ENCODE peak calls at places on chromosomes 4 and X, in four cellular contexts. One of them, this sample, is unnamed.

GRCh38 chr4:77877771-77878170 is 15.1 kb downstream of the MRPL1 start:
- DNase-seq in H1: no peak
- DNase-seq in HepG2: no peak
- DNase-seq in SK-N-SH: no peak
- DNase-seq in this sample: no peak

GRCh38 chrX:104315555-104315954 is 60.8 kb upstream of the ESX1 start:
- DNase-seq in SK-N-SH: no peak
- DNase-seq in HepG2: no peak
- DNase-seq in H1: no peak
- DNase-seq in this sample: no peak

GRCh38 chrX:102712967-102713677 is 874 bp downstream of the GPRASP2 start:
- DNase-seq in SK-N-SH: peak; percentile 47
- DNase-seq in H1: peak; percentile 54
- DNase-seq in HepG2: no peak
- DNase-seq in this sample: no peak

GRCh38 chrX:104359124-104359523 is 104.4 kb upstream of the ESX1 start:
- DNase-seq in H1: no peak
- DNase-seq in HepG2: no peak
- DNase-seq in SK-N-SH: no peak
- DNase-seq in this sample: no peak

GRCh38 chrX:104833401-104833800 is 267.4 kb downstream of the IL1RAPL2 start:
- DNase-seq in HepG2: no peak
- DNase-seq in H1: no peak
- DNase-seq in SK-N-SH: no peak
- DNase-seq in this sample: no peak

GRCh38 chr4:32986236-32986635 is 2266.1 kb downstream of the PCDH7 start:
- DNase-seq in H1: no peak
- DNase-seq in SK-N-SH: no peak
- DNase-seq in HepG2: no peak
- DNase-seq in this sample: no peak

GRCh38 chr4:186699298-186699697 is 24.4 kb downstream of the FAT1 start:
- DNase-seq in H1: no peak
- DNase-seq in SK-N-SH: no peak
- DNase-seq in HepG2: peak; percentile 77
- DNase-seq in this sample: no peak

GRCh38 chrX:40420899-40421729 is 159.7 kb upstream of the ATP6AP2 start:
- DNase-seq in HepG2: peak; percentile 13
- DNase-seq in H1: no peak
- DNase-seq in SK-N-SH: no peak
- DNase-seq in this sample: no peak

GRCh38 chrX:1392376-1393130 is 640 bp upstream of the SLC25A6 start:
- DNase-seq in H1: no peak
- DNase-seq in HepG2: no peak
- DNase-seq in SK-N-SH: peak; percentile 81
- DNase-seq in this sample: no peak

GRCh38 chr4:151540728-151541437 is 131.9 kb downstream of the FHIP1A start:
- DNase-seq in HepG2: no peak
- DNase-seq in SK-N-SH: peak; percentile 37
- DNase-seq in H1: no peak
- DNase-seq in this sample: no peak

GRCh38 chr4:163107754-163108153 is 58.9 kb downstream of the NAF1 start:
- DNase-seq in H1: no peak
- DNase-seq in HepG2: no peak
- DNase-seq in SK-N-SH: no peak
- DNase-seq in this sample: no peak
- TF ChIP-seq GABPA in H1: no peak
- TF ChIP-seq GABPA in HepG2: no peak
- TF ChIP-seq GABPA in SK-N-SH: no peak
- TF ChIP-seq GABPA in this sample: no peak

DNA sequence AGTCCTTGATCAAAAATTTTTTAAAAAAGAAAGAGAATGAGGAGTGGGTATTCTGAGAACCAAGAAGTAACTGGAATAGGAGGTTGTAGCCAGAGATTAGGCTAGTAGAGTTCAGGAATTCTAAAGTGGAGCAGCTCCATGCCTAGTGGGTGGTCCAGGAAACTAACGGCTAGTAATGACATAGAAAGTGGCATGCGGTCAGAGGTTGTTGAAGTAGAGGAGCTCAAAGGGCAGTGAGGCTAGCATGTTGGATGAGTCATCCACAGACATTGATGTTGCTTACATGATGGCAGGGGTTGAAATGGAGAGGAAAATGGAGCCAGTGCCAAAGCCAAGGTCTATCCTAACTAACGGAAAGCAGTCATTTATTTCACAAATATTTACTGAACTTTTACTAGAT is 42.1 kb downstream of the TEX13B start:
- DNase-seq in H1: no peak
- DNase-seq in SK-N-SH: no peak
- DNase-seq in HepG2: peak; percentile 16
- DNase-seq in this sample: no peak
- TF ChIP-seq GABPA in H1: no peak
- TF ChIP-seq GABPA in SK-N-SH: no peak
- TF ChIP-seq GABPA in HepG2: no peak
- TF ChIP-seq GABPA in this sample: no peak

DNA sequence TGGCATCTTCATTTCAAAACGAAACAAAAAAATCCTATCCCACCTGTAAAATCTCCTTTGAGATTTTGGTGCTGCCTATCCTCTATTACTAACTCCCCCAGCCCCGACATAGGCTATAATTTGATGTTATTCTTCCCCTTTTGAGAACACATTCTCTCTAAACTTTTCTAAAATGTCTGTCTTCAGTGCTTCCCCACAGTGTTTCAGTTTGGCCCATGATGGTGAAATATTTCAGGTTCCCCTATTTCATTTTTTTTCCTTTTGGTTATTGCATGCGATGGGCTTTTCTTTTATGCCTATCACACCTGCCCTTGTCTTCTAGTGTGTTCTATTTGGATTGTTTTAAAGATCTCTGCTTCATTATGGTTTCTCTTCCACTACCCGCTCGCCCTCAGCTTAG is 14.6 kb downstream of the BCORL1 start:
- DNase-seq in HepG2: no peak
- DNase-seq in SK-N-SH: no peak
- DNase-seq in H1: no peak
- DNase-seq in this sample: peak; percentile 54
- TF ChIP-seq GABPA in HepG2: no peak
- TF ChIP-seq GABPA in SK-N-SH: no peak
- TF ChIP-seq GABPA in H1: no peak
- TF ChIP-seq GABPA in this sample: no peak

DNA sequence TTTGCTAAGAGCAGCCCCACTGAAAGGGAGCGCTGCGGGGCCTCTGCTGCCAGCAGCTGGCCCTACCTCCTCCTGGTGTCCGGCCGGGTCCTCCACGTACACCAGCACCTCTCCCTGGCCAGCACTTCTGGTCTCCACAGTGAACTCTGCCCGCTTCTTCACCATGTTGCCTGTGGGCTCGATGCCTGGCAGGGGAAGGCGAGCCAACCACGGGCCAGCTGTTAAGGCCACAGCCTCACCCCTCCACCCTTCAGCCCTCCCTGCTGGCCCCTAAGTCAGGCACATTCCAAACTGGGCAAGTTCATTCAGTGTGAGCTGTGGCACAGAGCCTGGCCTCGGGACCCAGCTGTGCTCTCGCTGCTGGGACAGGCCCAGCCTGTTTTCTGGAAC is 7.8 kb downstream of the FLNA start:
- DNase-seq in SK-N-SH: no peak
- DNase-seq in H1: no peak
- DNase-seq in HepG2: no peak
- DNase-seq in this sample: no peak
- TF ChIP-seq GABPA in SK-N-SH: no peak
- TF ChIP-seq GABPA in H1: no peak
- TF ChIP-seq GABPA in HepG2: no peak
- TF ChIP-seq GABPA in this sample: no peak

GRCh38 chr4:132445386-132445785 is 703.7 kb upstream of the PCDH10 start:
- DNase-seq in SK-N-SH: no peak
- DNase-seq in HepG2: no peak
- DNase-seq in H1: no peak
- DNase-seq in this sample: no peak
- TF ChIP-seq GABPA in SK-N-SH: no peak
- TF ChIP-seq GABPA in HepG2: no peak
- TF ChIP-seq GABPA in H1: no peak
- TF ChIP-seq GABPA in this sample: no peak

This sample was measured in HL-60.